ENCODE peak calls at places on chromosomes 13 and 19, in seven cellular contexts. G is stomach, Z is mammary epithelial cell, M is HL-60, J is astrocyte, C is GM12865, R is A673. X is an unnamed sample.

GRCh38 chr13:94595006-94595942 is 678 bp downstream of the TGDS start:
- DNase-seq in G (peak; percentile 34), Z (peak; percentile 30), M (no peak), J (no peak), C (peak; percentile 55), R (peak; percentile 11), X (peak; percentile 17)

GRCh38 chr19:590396-590745 is 690 bp downstream of the HCN2 start:
- DNase-seq in G (no peak), Z (peak; percentile 25), M (no peak), J (no peak), C (no peak), R (peak; percentile 71), X (peak; percentile 42)

GRCh38 chr19:15285896-15286591 is 46.3 kb downstream of the BRD4 start:
- DNase-seq in G (no peak), Z (no peak), M (peak; percentile 73), J (no peak), C (peak; percentile 85), R (no peak), X (no peak)

GRCh38 chr19:5880604-5881078 is 10.3 kb upstream of the FUT5 start:
- DNase-seq in G (no peak), Z (peak; percentile 19), M (no peak), J (peak; percentile 57), C (no peak), R (no peak), X (peak; percentile 60)

GRCh38 chr19:3433313-3433712 is 47.0 kb downstream of the SMIM24 start:
- DNase-seq in G (no peak), Z (no peak), M (no peak), J (no peak), C (no peak), R (no peak), X (no peak)

GRCh38 chr13:47959468-47960088 is 41.5 kb downstream of the SUCLA2 start:
- DNase-seq in G (no peak), Z (peak; percentile 1), M (no peak), J (no peak), C (no peak), R (no peak), X (no peak)

GRCh38 chr19:55210120-55210493 is 806 bp upstream of the PTPRH start:
- DNase-seq in G (peak; percentile 48), Z (peak; percentile 87), M (no peak), J (peak; percentile 98), C (no peak), R (peak; percentile 47), X (peak; percentile 90)

GRCh38 chr19:50330365-50331078 is 1.3 kb upstream of the KCNC3 start:
- DNase-seq in G (peak; percentile 78), Z (no peak), M (peak; percentile 65), J (no peak), C (peak; percentile 95), R (peak; percentile 88), X (peak; percentile 16)

GRCh38 chr19:2033825-2034159 is 17.3 kb downstream of the MKNK2 start:
- DNase-seq in G (no peak), Z (no peak), M (no peak), J (no peak), C (no peak), R (no peak), X (no peak)

GRCh38 chr13:90846956-90847355 is 500.5 kb upstream of the MIR17HG start:
- DNase-seq in G (no peak), Z (no peak), M (no peak), J (no peak), C (no peak), R (no peak), X (no peak)

GRCh38 chr13:94006271-94006670 is 473.2 kb downstream of the DCT start:
- DNase-seq in G (no peak), Z (no peak), M (no peak), J (no peak), C (no peak), R (no peak), X (no peak)

GRCh38 chr19:45402469-45403070 is 2.3 kb downstream of the PPP1R13L start:
- DNase-seq in G (peak; percentile 31), Z (peak; percentile 78), M (no peak), J (no peak), C (peak; percentile 54), R (no peak), X (no peak)

GRCh38 chr13:97226788-97227627 is 4.9 kb downstream of the MBNL2 start:
- DNase-seq in G (peak; percentile 34), Z (no peak), M (no peak), J (no peak), C (peak; percentile 63), R (peak; percentile 34), X (peak; percentile 57)

GRCh38 chr13:41700790-41701310 is 243.5 kb downstream of the RGCC start:
- DNase-seq in G (no peak), Z (peak; percentile 35), M (no peak), J (peak; percentile 70), C (no peak), R (peak; percentile 86), X (peak; percentile 55)

GRCh38 chr19:3061214-3062161 is 807 bp downstream of the TLE5 start:
- DNase-seq in G (peak; percentile 52), Z (no peak), M (no peak), J (no peak), C (peak; percentile 85), R (no peak), X (peak; percentile 34)

GRCh38 chr19:35139618-35139943 is 957 bp downstream of the FXYD1 start:
- DNase-seq in G (no peak), Z (no peak), M (no peak), J (no peak), C (no peak), R (no peak), X (no peak)

GRCh38 chr13:27006519-27007161 is 165.0 kb downstream of the USP12 start:
- DNase-seq in G (peak; percentile 54), Z (peak; percentile 11), M (no peak), J (no peak), C (no peak), R (peak; percentile 32), X (peak; percentile 36)

GRCh38 chr13:49466240-49466914 is 22.3 kb downstream of the SETDB2 start:
- DNase-seq in G (no peak), Z (no peak), M (no peak), J (no peak), C (no peak), R (no peak), X (no peak)

GRCh38 chr19:46404884-46405658 is 8.3 kb downstream of the CCDC8 start:
- DNase-seq in G (no peak), Z (no peak), M (no peak), J (no peak), C (no peak), R (peak; percentile 78), X (peak; percentile 63)

GRCh38 chr13:112133489-112134149 is 66.7 kb downstream of the SOX1 start:
- DNase-seq in G (no peak), Z (no peak), M (no peak), J (no peak), C (no peak), R (no peak), X (no peak)

GRCh38 chr19:1394252-1395193 is 6.8 kb downstream of the GAMT start:
- DNase-seq in G (peak; percentile 57), Z (no peak), M (no peak), J (no peak), C (no peak), R (peak; percentile 42), X (no peak)

GRCh38 chr13:97142452-97142851 is 79.7 kb upstream of the MBNL2 start:
- DNase-seq in G (no peak), Z (no peak), M (no peak), J (no peak), C (no peak), R (no peak), X (peak; percentile 40)

GRCh38 chr13:23467048-23467931 is 33.8 kb upstream of the SACS start:
- DNase-seq in G (no peak), Z (no peak), M (no peak), J (no peak), C (peak; percentile 47), R (no peak), X (no peak)

GRCh38 chr13:113776231-113777125 is 17.5 kb downstream of the TMEM255B start:
- DNase-seq in G (peak; percentile 20), Z (no peak), M (no peak), J (no peak), C (no peak), R (no peak), X (no peak)

GRCh38 chr19:57642396-57643046 is 9.6 kb downstream of the ZNF211 start:
- DNase-seq in G (no peak), Z (peak; percentile 81), M (no peak), J (no peak), C (no peak), R (no peak), X (no peak)

GRCh38 chr13:99386911-99387788 is 80.0 kb upstream of the GPR183 start:
- DNase-seq in G (peak; percentile 46), Z (peak; percentile 11), M (peak; percentile 49), J (no peak), C (peak; percentile 90), R (peak; percentile 64), X (peak; percentile 22)
- TF ChIP-seq CTCF in G (peak; percentile 12), Z (peak; percentile 64), M (peak; percentile 71), J (peak; percentile 64), C (peak; percentile 89), R (peak; percentile 87), X (peak; percentile 53)

DNA sequence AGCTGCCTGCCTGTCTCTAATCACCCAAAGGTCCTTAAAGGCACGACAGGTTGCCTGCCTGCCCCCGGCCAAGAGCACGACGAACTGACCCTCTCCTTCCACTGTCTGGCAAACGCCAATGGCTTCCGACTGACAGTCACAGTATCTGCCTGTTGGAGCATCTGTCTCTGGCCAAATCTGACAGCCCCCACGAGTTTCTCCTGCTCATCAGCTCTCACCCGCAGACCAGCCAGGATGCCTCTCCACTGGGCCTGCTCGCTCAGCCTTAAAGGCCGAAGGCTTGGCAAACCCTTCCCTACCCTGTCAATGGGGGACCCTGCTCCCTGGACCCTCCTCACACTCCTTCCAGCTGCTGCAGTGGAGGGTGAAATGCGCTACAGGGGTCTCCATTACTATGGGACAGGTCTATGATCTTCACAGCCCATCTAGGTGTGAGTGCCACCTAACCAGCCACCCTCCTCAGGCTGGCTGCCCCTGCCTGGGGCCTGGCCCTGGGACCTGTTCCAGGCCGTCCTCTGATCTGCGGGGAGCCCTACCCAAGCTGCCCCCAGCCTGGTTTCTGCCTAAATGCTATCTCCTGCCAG is 932 bp downstream of the FAM83E start:
- DNase-seq in G (no peak), Z (no peak), M (no peak), J (no peak), C (peak; percentile 32), R (no peak), X (no peak)
- H3K4me3 ChIP-seq in G (peak overlapping the region; percentile 30), Z (no peak overlapping the region), M (no peak overlapping the region), J (no peak overlapping the region), C (no peak overlapping the region), R (no peak overlapping the region), X (no peak overlapping the region)

DNA sequence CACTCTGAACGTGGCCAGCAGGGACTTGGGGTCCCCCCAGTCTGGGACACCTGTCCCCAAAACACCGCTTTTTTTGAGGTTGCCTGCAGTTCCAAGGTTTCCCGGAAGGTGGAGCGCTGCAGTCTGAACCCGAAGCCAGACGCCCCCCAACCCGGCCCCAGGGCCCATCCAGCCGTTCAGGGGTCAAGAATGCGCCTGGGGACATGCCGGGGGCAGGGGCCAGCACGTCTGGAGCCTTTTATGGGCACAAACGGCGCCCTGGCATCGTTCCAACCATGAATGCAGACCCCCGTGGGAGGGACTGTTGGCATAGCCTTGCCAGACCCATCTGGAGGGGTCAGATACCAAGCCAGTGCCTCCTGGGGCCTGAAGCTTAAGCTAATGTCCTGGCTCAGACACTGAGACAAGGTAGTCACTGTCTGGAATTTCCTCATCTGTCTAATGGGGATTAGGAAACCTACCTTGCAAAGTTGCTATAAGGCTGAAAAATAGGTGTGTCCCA is 6.9 kb downstream of the S1PR5 start:
- DNase-seq in G (no peak), Z (peak; percentile 72), M (no peak), J (no peak), C (peak; percentile 47), R (peak; percentile 24), X (no peak)
- TF ChIP-seq CTCF in G (peak; percentile 40), Z (peak; percentile 73), M (peak; percentile 59), J (peak; percentile 47), C (peak; percentile 81), R (peak; percentile 84), X (peak; percentile 63)

GRCh38 chr13:51793570-51794273 is 10.2 kb downstream of the DHRS12 start:
- DNase-seq in G (no peak), Z (peak; percentile 78), M (peak; percentile 52), J (peak; percentile 88), C (peak; percentile 76), R (peak; percentile 51), X (peak; percentile 79)
- H3K4me3 ChIP-seq in G (no peak overlapping the region), Z (no peak overlapping the region), M (no peak overlapping the region), J (no peak overlapping the region), C (no peak overlapping the region), R (no peak overlapping the region), X (no peak overlapping the region)

X was measured in fibroblast of pulmonary artery.